ENCODE peak calls at places on chromosomes 7 and 10, in five cellular contexts. Z is GM12892, M is amygdala, R is breast epithelium, A is osteocyte. W is an unnamed sample.
A peak's percentile ranks its signal among the peaks of the same experiment; 100 is the strongest.

GRCh38 chr10:34773617-34774261 is 41.4 kb downstream of the PARD3 start:
- DNase-seq in Z (no peak), M (no peak), R (no peak), A (no peak), W (no peak)

GRCh38 chr7:52851547-52851946 is 183.9 kb upstream of the POM121L12 start:
- DNase-seq in Z (no peak), M (no peak), R (no peak), A (no peak), W (no peak)

GRCh38 chr10:120508393-120508792 is 51.4 kb downstream of the PLPP4 start:
- DNase-seq in Z (no peak), M (no peak), R (no peak), A (no peak), W (no peak)

GRCh38 chr10:7696545-7696944 is 6.6 kb upstream of the ITIH2 start:
- DNase-seq in Z (no peak), M (no peak), R (peak; percentile 39), A (no peak), W (no peak)

GRCh38 chr10:127919418-127920191 is 12.7 kb downstream of the PTPRE start:
- DNase-seq in Z (no peak), M (no peak), R (no peak), A (peak; percentile 63), W (no peak)

GRCh38 chr10:133292919-133293809 is 15.5 kb downstream of the TUBGCP2 start:
- DNase-seq in Z (no peak), M (no peak), R (no peak), A (no peak), W (no peak)

GRCh38 chr10:122254831-122255230 is 16.3 kb upstream of the BTBD16 start:
- DNase-seq in Z (no peak), M (no peak), R (no peak), A (no peak), W (no peak)

GRCh38 chr10:18005781-18006456 is 54.2 kb downstream of the SLC39A12 start:
- DNase-seq in Z (no peak), M (no peak), R (no peak), A (no peak), W (no peak)

GRCh38 chr7:116142850-116143249 is 67.5 kb upstream of the TES start:
- DNase-seq in Z (no peak), M (no peak), R (no peak), A (no peak), W (no peak)

GRCh38 chr10:14757996-14758395 is 16.7 kb downstream of the FAM107B start:
- DNase-seq in Z (no peak), M (no peak), R (no peak), A (no peak), W (no peak)

GRCh38 chr7:154744226-154744860 is 258.6 kb downstream of the PAXIP1 start:
- DNase-seq in Z (peak; percentile 46), M (no peak), R (no peak), A (no peak), W (no peak)

GRCh38 chr7:39811161-39811614 is 138.9 kb upstream of the CDK13 start:
- DNase-seq in Z (no peak), M (no peak), R (peak; percentile 28), A (no peak), W (no peak)

GRCh38 chr7:4683884-4684565 is 1.9 kb downstream of the FOXK1 start:
- DNase-seq in Z (no peak), M (no peak), R (peak; percentile 35), A (no peak), W (peak; percentile 47)

GRCh38 chr7:130845581-130846085 is 111.6 kb upstream of the KLF14 start:
- DNase-seq in Z (no peak), M (no peak), R (no peak), A (no peak), W (no peak)

GRCh38 chr10:89837173-89838001 is 136.0 kb downstream of the KIF20B start:
- DNase-seq in Z (peak; percentile 16), M (no peak), R (peak; percentile 20), A (no peak), W (no peak)

GRCh38 chr10:89074120-89074519 is 83.5 kb downstream of the FAS start:
- DNase-seq in Z (no peak), M (no peak), R (peak; percentile 50), A (no peak), W (no peak)

GRCh38 chr10:117450940-117451339 is 75.7 kb upstream of the PDZD8 start:
- DNase-seq in Z (no peak), M (no peak), R (no peak), A (no peak), W (no peak)

GRCh38 chr7:118755067-118755625 is 530.6 kb downstream of the ANKRD7 start:
- DNase-seq in Z (no peak), M (no peak), R (no peak), A (no peak), W (no peak)

GRCh38 chr7:46554688-46555422 is 633.8 kb upstream of the IGFBP3 start:
- DNase-seq in Z (no peak), M (no peak), R (no peak), A (no peak), W (no peak)

GRCh38 chr7:96921231-96921630 is 84.1 kb upstream of the DLX6 start:
- DNase-seq in Z (no peak), M (no peak), R (no peak), A (no peak), W (no peak)

GRCh38 chr10:4243651-4244050 is 458.6 kb upstream of the KLF6 start:
- DNase-seq in Z (no peak), M (no peak), R (no peak), A (no peak), W (peak; percentile 94)

GRCh38 chr10:110176626-110177025 is 30.8 kb upstream of the MXI1 start:
- DNase-seq in Z (no peak), M (no peak), R (no peak), A (peak; percentile 38), W (no peak)

GRCh38 chr7:139871276-139871675 is 42.2 kb downstream of the TBXAS1 start:
- DNase-seq in Z (no peak), M (no peak), R (no peak), A (no peak), W (no peak)

GRCh38 chr10:91758303-91759146 is 39.7 kb upstream of the TNKS2 start:
- DNase-seq in Z (no peak), M (no peak), R (no peak), A (no peak), W (peak; percentile 27)

GRCh38 chr7:43694399-43694748 is 34.9 kb downstream of the COA1 start:
- DNase-seq in Z (no peak), M (no peak), R (no peak), A (no peak), W (no peak)

W was measured in glomerular endothelial cell.